ENCODE peak calls at places on chromosomes 1 and 21, in six cellular contexts. M, T, L, N, A and I are unnamed samples.

GRCh38 chr1:18069903-18070302 is 37.7 kb upstream of the IGSF21 start:
- DNase-seq in M (no peak), T (no peak), L (no peak), N (no peak), A (no peak), I (no peak)

GRCh38 chr1:174274452-174274851 is 115.1 kb downstream of the RABGAP1L start:
- DNase-seq in M (no peak), T (no peak), L (no peak), N (no peak), A (no peak), I (no peak)

GRCh38 chr1:46157916-46158311 is 17.0 kb upstream of the TSPAN1 start:
- DNase-seq in M (no peak), T (no peak), L (no peak), N (no peak), A (no peak), I (no peak)

GRCh38 chr1:56081151-56081550 is 498.2 kb downstream of the PLPP3 start:
- DNase-seq in M (no peak), T (no peak), L (no peak), N (no peak), A (no peak), I (no peak)

GRCh38 chr1:6445062-6445763 is 20.6 kb downstream of the ESPN start:
- DNase-seq in M (no peak), T (peak), L (no peak), N (no peak), A (no peak), I (no peak)

GRCh38 chr1:182268659-182269058 is 122.9 kb downstream of the GLUL start:
- DNase-seq in M (no peak), T (no peak), L (no peak), N (peak), A (no peak), I (no peak)

GRCh38 chr1:169486281-169486904 is 649 bp upstream of the SLC19A2 start:
- DNase-seq in M (no peak), T (no peak), L (no peak), N (no peak), A (no peak), I (no peak)

GRCh38 chr1:97340951-97341350 is 579.9 kb downstream of the DPYD start:
- DNase-seq in M (no peak), T (no peak), L (peak), N (no peak), A (no peak), I (no peak)

GRCh38 chr1:27868556-27868931 is 3.8 kb upstream of the THEMIS2 start:
- DNase-seq in M (no peak), T (no peak), L (no peak), N (no peak), A (no peak), I (no peak)

GRCh38 chr1:178418284-178418955 is 78.3 kb downstream of the CLEC20A start:
- DNase-seq in M (no peak), T (no peak), L (no peak), N (no peak), A (no peak), I (no peak)

GRCh38 chr1:117793396-117793795 is 136.0 kb downstream of the GDAP2 start:
- DNase-seq in M (no peak), T (no peak), L (no peak), N (no peak), A (no peak), I (no peak)

GRCh38 chr1:205301842-205302588 is 19.5 kb downstream of the NUAK2 start:
- DNase-seq in M (no peak), T (no peak), L (peak), N (no peak), A (no peak), I (no peak)

GRCh38 chr1:40899230-40899870 is 37.2 kb upstream of the CITED4 start:
- DNase-seq in M (no peak), T (no peak), L (no peak), N (no peak), A (no peak), I (no peak)

GRCh38 chr1:25653558-25653957 is 37.0 kb downstream of the MAN1C1 start:
- DNase-seq in M (no peak), T (peak), L (no peak), N (no peak), A (no peak), I (no peak)

GRCh38 chr1:54671985-54672608 is 30.5 kb downstream of the MROH7 start:
- DNase-seq in M (peak), T (peak), L (peak), N (no peak), A (no peak), I (peak)

GRCh38 chr1:168373869-168374268 is 93.2 kb downstream of the TBX19 start:
- DNase-seq in M (no peak), T (no peak), L (peak), N (no peak), A (no peak), I (no peak)

GRCh38 chr21:15050588-15051377 is 14.0 kb downstream of the NRIP1 start:
- DNase-seq in M (no peak), T (no peak), L (no peak), N (no peak), A (no peak), I (no peak)

GRCh38 chr1:203081465-203082355 is 4.1 kb downstream of the MYOG start:
- DNase-seq in M (no peak), T (no peak), L (no peak), N (no peak), A (no peak), I (no peak)

GRCh38 chr1:38084700-38085099 is 38.1 kb upstream of the POU3F1 start:
- DNase-seq in M (no peak), T (no peak), L (no peak), N (no peak), A (no peak), I (no peak)

GRCh38 chr1:225638853-225639252 is 14.1 kb downstream of the ENAH start:
- DNase-seq in M (no peak), T (no peak), L (no peak), N (no peak), A (no peak), I (no peak)

GRCh38 chr1:55129194-55129728 is 85.9 kb downstream of the USP24 start:
- DNase-seq in M (no peak), T (no peak), L (peak), N (peak), A (no peak), I (no peak)

GRCh38 chr1:237932806-237933205 is 42.1 kb upstream of the ZP4 start:
- DNase-seq in M (no peak), T (no peak), L (no peak), N (no peak), A (no peak), I (no peak)

GRCh38 chr1:89525169-89525855 is 683 bp downstream of the LRRC8B start:
- DNase-seq in M (peak), T (peak), L (no peak), N (no peak), A (peak), I (peak)

GRCh38 chr21:41585199-41585994 is 77.4 kb upstream of the TMPRSS2 start:
- DNase-seq in M (no peak), T (no peak), L (no peak), N (no peak), A (no peak), I (no peak)

GRCh38 chr1:89692601-89693503 is 59.9 kb downstream of the LRRC8C start:
- DNase-seq in M (no peak), T (peak), L (no peak), N (peak), A (no peak), I (no peak)

GRCh38 chr1:9798236-9799130 is 25.3 kb downstream of the CLSTN1 start:
- DNase-seq in M (no peak), T (no peak), L (no peak), N (no peak), A (no peak), I (no peak)

GRCh38 chr1:221740941-221741363 is 937 bp downstream of the DUSP10 start:
- DNase-seq in M (no peak), T (peak), L (no peak), N (no peak), A (no peak), I (no peak)

GRCh38 chr1:12065872-12066271 is 2.8 kb downstream of the TNFRSF8 start:
- DNase-seq in M (no peak), T (no peak), L (no peak), N (peak), A (no peak), I (no peak)

GRCh38 chr1:11061652-11062365 is 2.0 kb upstream of the SRM start:
- DNase-seq in M (no peak), T (no peak), L (no peak), N (no peak), A (no peak), I (no peak)

GRCh38 chr1:170704256-170704655 is 40.3 kb downstream of the PRRX1 start:
- DNase-seq in M (no peak), T (no peak), L (no peak), N (no peak), A (no peak), I (no peak)

GRCh38 chr1:115765091-115765490 is 3.4 kb downstream of the CASQ2 start:
- DNase-seq in M (no peak), T (no peak), L (no peak), N (no peak), A (no peak), I (no peak)

GRCh38 chr21:38760017-38760761 is 45.5 kb upstream of the ETS2 start:
- DNase-seq in M (no peak), T (no peak), L (no peak), N (no peak), A (no peak), I (no peak)

GRCh38 chr1:117672756-117673155 is 66.9 kb downstream of the TENT5C start:
- DNase-seq in M (no peak), T (no peak), L (no peak), N (no peak), A (no peak), I (no peak)

GRCh38 chr1:34407140-34407539 is 230.4 kb downstream of the C1orf94 start:
- DNase-seq in M (no peak), T (no peak), L (no peak), N (no peak), A (no peak), I (no peak)

GRCh38 chr1:200042437-200043329 is 15.2 kb downstream of the NR5A2 start:
- DNase-seq in M (no peak), T (peak), L (no peak), N (no peak), A (no peak), I (no peak)

GRCh38 chr1:182962554-182963115 is 9.7 kb upstream of the SHCBP1L start:
- DNase-seq in M (no peak), T (peak), L (peak), N (no peak), A (peak), I (no peak)

GRCh38 chr1:167795810-167796740 is 74.3 kb downstream of the MPZL1 start:
- DNase-seq in M (no peak), T (no peak), L (peak), N (no peak), A (no peak), I (no peak)

GRCh38 chr1:221751267-221751887 is 9.5 kb upstream of the DUSP10 start:
- DNase-seq in M (no peak), T (no peak), L (no peak), N (no peak), A (no peak), I (no peak)

GRCh38 chr1:65418522-65419185 is 1.8 kb upstream of the LEPR start:
- DNase-seq in M (no peak), T (no peak), L (no peak), N (no peak), A (no peak), I (no peak)

GRCh38 chr1:245807954-245808719 is 653.4 kb downstream of the KIF26B start:
- DNase-seq in M (no peak), T (peak), L (no peak), N (no peak), A (no peak), I (no peak)